ENCODE peak calls at places on chromosomes 5 and 9, in nine cellular contexts. One of them, this sample, is unnamed.

GRCh38 chr5:92850886-92851285 is 730.1 kb downstream of the NR2F1-AS1 start:
- DNase-seq in gastrocnemius medialis: no peak
- DNase-seq in fibroblast of lung: no peak
- DNase-seq in thoracic aorta: no peak
- DNase-seq in Caco-2: no peak
- DNase-seq in heart right ventricle: no peak
- DNase-seq in Peyer's patch: no peak
- DNase-seq in foreskin fibroblast: peak
- DNase-seq in IMR-90: peak
- DNase-seq in this sample: no peak

GRCh38 chr9:6920040-6920439 is 162.3 kb downstream of the KDM4C start:
- DNase-seq in heart right ventricle: no peak
- DNase-seq in fibroblast of lung: peak
- DNase-seq in Caco-2: no peak
- DNase-seq in thoracic aorta: no peak
- DNase-seq in Peyer's patch: no peak
- DNase-seq in foreskin fibroblast: peak
- DNase-seq in IMR-90: peak
- DNase-seq in gastrocnemius medialis: no peak
- DNase-seq in this sample: no peak

GRCh38 chr9:90915693-90916092 is 114.1 kb downstream of the SYK start:
- DNase-seq in gastrocnemius medialis: no peak
- DNase-seq in Peyer's patch: no peak
- DNase-seq in Caco-2: no peak
- DNase-seq in IMR-90: peak
- DNase-seq in heart right ventricle: no peak
- DNase-seq in foreskin fibroblast: peak
- DNase-seq in fibroblast of lung: no peak
- DNase-seq in thoracic aorta: no peak
- DNase-seq in this sample: no peak

GRCh38 chr9:35907732-35908483 is 1.4 kb upstream of the SPAAR start:
- DNase-seq in heart right ventricle: peak
- DNase-seq in IMR-90: peak
- DNase-seq in fibroblast of lung: peak
- DNase-seq in Caco-2: no peak
- DNase-seq in foreskin fibroblast: peak
- DNase-seq in thoracic aorta: no peak
- DNase-seq in gastrocnemius medialis: peak
- DNase-seq in Peyer's patch: no peak
- DNase-seq in this sample: peak

GRCh38 chr9:92947268-92948031 is at the start of gene FGD3:
- DNase-seq in heart right ventricle: peak
- DNase-seq in gastrocnemius medialis: no peak
- DNase-seq in foreskin fibroblast: peak
- DNase-seq in IMR-90: no peak
- DNase-seq in thoracic aorta: no peak
- DNase-seq in Caco-2: peak
- DNase-seq in Peyer's patch: no peak
- DNase-seq in fibroblast of lung: peak
- DNase-seq in this sample: no peak

GRCh38 chr5:57772512-57772911 is 289.9 kb upstream of the ACTBL2 start:
- DNase-seq in foreskin fibroblast: no peak
- DNase-seq in Peyer's patch: no peak
- DNase-seq in heart right ventricle: no peak
- DNase-seq in thoracic aorta: no peak
- DNase-seq in fibroblast of lung: peak
- DNase-seq in Caco-2: no peak
- DNase-seq in IMR-90: no peak
- DNase-seq in gastrocnemius medialis: no peak
- DNase-seq in this sample: no peak

GRCh38 chr5:67215592-67216471 is 19.2 kb upstream of the CD180 start:
- DNase-seq in Caco-2: no peak
- DNase-seq in gastrocnemius medialis: peak
- DNase-seq in Peyer's patch: peak
- DNase-seq in IMR-90: peak
- DNase-seq in fibroblast of lung: peak
- DNase-seq in thoracic aorta: peak
- DNase-seq in foreskin fibroblast: peak
- DNase-seq in heart right ventricle: peak
- DNase-seq in this sample: no peak

GRCh38 chr9:22136446-22137140 is 127.5 kb upstream of the CDKN2B start:
- DNase-seq in gastrocnemius medialis: no peak
- DNase-seq in Peyer's patch: no peak
- DNase-seq in heart right ventricle: no peak
- DNase-seq in Caco-2: no peak
- DNase-seq in IMR-90: peak
- DNase-seq in fibroblast of lung: peak
- DNase-seq in foreskin fibroblast: peak
- DNase-seq in thoracic aorta: no peak
- DNase-seq in this sample: no peak

GRCh38 chr5:118447350-118447749 is 541.0 kb downstream of the DTWD2 start:
- DNase-seq in fibroblast of lung: no peak
- DNase-seq in foreskin fibroblast: no peak
- DNase-seq in heart right ventricle: no peak
- DNase-seq in IMR-90: no peak
- DNase-seq in Caco-2: no peak
- DNase-seq in gastrocnemius medialis: no peak
- DNase-seq in Peyer's patch: no peak
- DNase-seq in thoracic aorta: no peak
- DNase-seq in this sample: no peak

GRCh38 chr9:101264727-101265126 is 120.1 kb downstream of the BAAT start:
- DNase-seq in Caco-2: no peak
- DNase-seq in fibroblast of lung: no peak
- DNase-seq in IMR-90: no peak
- DNase-seq in foreskin fibroblast: no peak
- DNase-seq in thoracic aorta: no peak
- DNase-seq in gastrocnemius medialis: no peak
- DNase-seq in heart right ventricle: no peak
- DNase-seq in Peyer's patch: no peak
- DNase-seq in this sample: no peak

GRCh38 chr9:75893096-75893495 is 2.6 kb downstream of the PCSK5 start:
- DNase-seq in Peyer's patch: no peak
- DNase-seq in fibroblast of lung: no peak
- DNase-seq in thoracic aorta: no peak
- DNase-seq in heart right ventricle: no peak
- DNase-seq in foreskin fibroblast: peak
- DNase-seq in Caco-2: no peak
- DNase-seq in gastrocnemius medialis: no peak
- DNase-seq in IMR-90: no peak
- DNase-seq in this sample: no peak

GRCh38 chr5:92922231-92922967 is 658.6 kb downstream of the NR2F1-AS1 start:
- DNase-seq in foreskin fibroblast: no peak
- DNase-seq in Peyer's patch: no peak
- DNase-seq in IMR-90: no peak
- DNase-seq in Caco-2: no peak
- DNase-seq in thoracic aorta: no peak
- DNase-seq in fibroblast of lung: no peak
- DNase-seq in gastrocnemius medialis: no peak
- DNase-seq in heart right ventricle: no peak
- DNase-seq in this sample: no peak

DNA sequence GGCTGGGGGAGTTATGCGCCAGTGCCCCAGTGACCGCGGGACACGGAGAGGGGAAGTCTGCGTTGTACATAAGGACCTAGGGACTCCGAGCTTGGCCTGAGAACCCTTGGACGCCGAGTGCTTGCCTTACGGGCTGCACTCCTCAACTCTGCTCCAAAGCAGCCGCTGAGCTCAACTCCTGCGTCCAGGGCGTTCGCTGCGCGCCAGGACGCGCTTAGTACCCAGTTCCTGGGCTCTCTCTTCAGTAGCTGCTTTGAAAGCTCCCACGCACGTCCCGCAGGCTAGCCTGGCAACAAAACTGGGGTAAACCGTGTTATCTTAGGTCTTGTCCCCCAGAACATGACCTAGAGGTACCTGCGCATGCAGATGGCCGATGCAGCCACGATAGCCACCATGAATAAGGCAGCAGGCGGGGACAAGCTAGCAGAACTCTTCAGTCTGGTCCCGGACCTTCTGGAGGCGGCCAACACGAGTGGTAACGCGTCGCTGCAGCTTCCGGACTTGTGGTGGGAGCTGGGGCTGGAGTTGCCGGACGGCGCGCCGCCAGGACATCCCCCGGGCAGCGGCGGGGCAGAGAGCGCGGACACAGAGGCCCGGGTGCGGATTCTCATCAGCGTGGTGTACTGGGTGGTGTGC is at the start of gene RXFP3:
- DNase-seq in thoracic aorta: no peak
- DNase-seq in Peyer's patch: no peak
- DNase-seq in foreskin fibroblast: peak
- DNase-seq in fibroblast of lung: peak
- DNase-seq in IMR-90: peak
- DNase-seq in Caco-2: no peak
- DNase-seq in gastrocnemius medialis: no peak
- DNase-seq in heart right ventricle: peak
- DNase-seq in this sample: no peak
- H3K4me3 ChIP-seq in thoracic aorta: peak
- H3K4me3 ChIP-seq in Peyer's patch: peak
- H3K4me3 ChIP-seq in foreskin fibroblast: peak
- H3K4me3 ChIP-seq in fibroblast of lung: peak
- H3K4me3 ChIP-seq in IMR-90: peak
- H3K4me3 ChIP-seq in Caco-2: no peak
- H3K4me3 ChIP-seq in gastrocnemius medialis: peak
- H3K4me3 ChIP-seq in heart right ventricle: peak
- H3K4me3 ChIP-seq in this sample: peak

DNA sequence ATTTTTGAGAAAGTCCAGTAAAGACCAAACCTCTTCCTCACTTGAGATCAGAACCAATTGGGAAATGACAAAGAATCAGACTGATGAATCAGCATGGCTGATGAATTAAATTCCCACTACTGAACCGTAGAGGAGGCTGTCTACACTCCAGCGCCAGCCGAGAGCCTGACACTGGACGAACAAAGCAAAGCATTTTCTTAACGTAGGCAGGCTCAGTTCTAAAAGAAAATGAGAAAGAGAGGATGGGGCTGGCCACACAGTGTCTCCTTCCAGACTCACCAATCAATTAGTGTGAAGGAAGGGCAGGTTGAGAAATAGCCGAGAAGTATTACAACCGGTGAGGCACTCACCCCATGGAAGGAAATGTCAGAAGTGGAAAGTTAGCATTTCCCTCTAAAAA is 49.4 kb downstream of the ITGA1 start:
- DNase-seq in Caco-2: no peak
- DNase-seq in heart right ventricle: no peak
- DNase-seq in foreskin fibroblast: no peak
- DNase-seq in IMR-90: peak
- DNase-seq in Peyer's patch: no peak
- DNase-seq in fibroblast of lung: peak
- DNase-seq in gastrocnemius medialis: no peak
- DNase-seq in thoracic aorta: no peak
- DNase-seq in this sample: no peak
- TF ChIP-seq CTCF in Caco-2: no peak
- TF ChIP-seq CTCF in heart right ventricle: peak
- TF ChIP-seq CTCF in foreskin fibroblast: no peak
- TF ChIP-seq CTCF in IMR-90: peak
- TF ChIP-seq CTCF in Peyer's patch: no peak
- TF ChIP-seq CTCF in fibroblast of lung: peak
- TF ChIP-seq CTCF in gastrocnemius medialis: no peak
- TF ChIP-seq CTCF in thoracic aorta: peak
- TF ChIP-seq CTCF in this sample: no peak

DNA sequence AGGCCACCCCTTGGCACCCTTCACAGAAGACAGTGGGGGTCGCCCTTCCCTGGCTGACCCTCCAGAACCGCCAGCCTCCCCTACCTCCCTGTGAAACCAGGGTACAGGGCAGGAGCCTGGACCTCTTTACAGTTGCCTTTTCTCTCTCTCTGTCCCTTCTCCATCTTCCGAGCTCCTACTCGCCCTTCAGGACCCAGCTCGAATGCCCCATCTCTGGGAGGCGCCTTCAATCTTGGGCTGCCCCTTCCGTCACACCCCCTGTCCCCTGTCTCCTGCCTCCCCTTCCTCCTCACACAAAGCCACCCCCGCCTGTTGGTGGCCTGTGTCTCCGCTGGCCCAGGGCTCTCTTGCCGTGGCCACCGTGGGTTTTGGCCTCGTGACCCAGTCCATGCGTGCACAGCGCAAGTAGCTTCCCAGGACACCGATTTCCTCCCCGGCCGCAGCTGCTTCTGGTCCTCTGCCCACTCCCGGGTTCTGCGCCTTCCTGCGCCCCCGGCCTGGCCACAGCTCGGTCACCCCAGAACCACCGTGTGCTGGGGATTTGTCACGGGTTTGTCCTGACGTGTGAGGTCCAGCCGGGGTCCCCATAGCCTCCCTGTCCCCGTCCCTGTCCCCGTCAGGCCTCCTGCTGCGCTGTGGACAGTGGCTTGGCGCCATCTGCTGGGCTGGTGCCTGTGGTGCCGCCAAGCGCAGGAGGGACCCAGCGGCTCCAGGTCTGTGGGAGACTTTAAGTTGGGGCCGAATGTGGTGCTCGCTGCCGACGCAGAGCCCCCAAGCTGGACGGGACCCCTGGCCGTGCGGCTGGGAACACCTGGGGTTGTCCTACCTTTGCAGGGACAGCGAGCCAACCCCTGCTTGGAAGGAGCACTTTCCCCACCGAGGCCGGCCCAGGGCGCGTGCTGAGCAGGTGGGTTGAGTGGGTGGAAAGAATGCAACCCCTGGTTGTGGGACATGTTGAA is 4.0 kb upstream of the TMEM250 start:
- DNase-seq in Peyer's patch: peak
- DNase-seq in fibroblast of lung: peak
- DNase-seq in foreskin fibroblast: peak
- DNase-seq in gastrocnemius medialis: peak
- DNase-seq in heart right ventricle: peak
- DNase-seq in IMR-90: peak
- DNase-seq in Caco-2: peak
- DNase-seq in thoracic aorta: peak
- DNase-seq in this sample: no peak
- H3K4me3 ChIP-seq in Peyer's patch: no peak
- H3K4me3 ChIP-seq in fibroblast of lung: no peak
- H3K4me3 ChIP-seq in foreskin fibroblast: no peak
- H3K4me3 ChIP-seq in gastrocnemius medialis: peak
- H3K4me3 ChIP-seq in heart right ventricle: peak
- H3K4me3 ChIP-seq in IMR-90: no peak
- H3K4me3 ChIP-seq in Caco-2: peak
- H3K4me3 ChIP-seq in thoracic aorta: peak
- H3K4me3 ChIP-seq in this sample: no peak

DNA sequence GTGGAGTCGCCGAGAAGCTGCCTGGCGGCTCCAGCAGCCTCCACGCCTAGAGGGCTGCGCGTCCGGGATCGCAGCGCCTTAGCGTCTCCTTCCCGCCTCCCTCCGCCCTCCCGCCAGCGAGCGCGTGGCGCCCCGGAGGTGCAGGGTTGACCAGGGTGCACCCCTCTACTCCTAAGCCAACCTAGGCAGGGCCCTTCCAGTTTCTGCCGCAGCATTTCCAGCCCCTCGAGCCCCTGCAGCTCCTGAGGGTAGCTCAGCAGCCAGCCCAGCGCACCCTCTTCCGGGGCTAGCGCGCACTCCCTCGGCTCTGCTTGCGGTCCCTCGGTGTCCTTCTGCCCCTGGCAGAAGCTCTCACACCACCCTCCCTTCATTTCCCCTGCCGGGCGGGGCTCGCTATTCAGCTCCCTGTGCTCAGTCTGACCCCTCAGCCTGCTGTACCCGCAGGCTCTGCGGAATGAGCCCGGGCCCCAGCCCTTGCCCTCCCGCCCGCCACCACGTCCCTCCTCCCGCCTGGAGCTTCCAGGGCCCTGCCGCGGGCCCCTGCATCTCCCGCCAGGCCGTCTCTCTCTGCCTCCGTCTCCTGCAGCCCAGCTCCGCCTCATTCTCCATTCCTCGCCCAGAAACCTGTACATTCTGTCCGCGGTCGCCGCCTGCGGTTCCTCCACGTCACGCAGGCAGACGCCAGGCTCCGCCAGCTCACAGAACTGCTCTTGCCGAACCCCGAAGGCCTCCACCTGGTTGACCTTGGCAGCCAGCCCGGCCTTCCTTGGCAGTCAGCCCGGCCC is 61.8 kb downstream of the SPATA31C2 start:
- DNase-seq in Caco-2: peak
- DNase-seq in heart right ventricle: peak
- DNase-seq in thoracic aorta: peak
- DNase-seq in fibroblast of lung: peak
- DNase-seq in Peyer's patch: peak
- DNase-seq in foreskin fibroblast: peak
- DNase-seq in IMR-90: peak
- DNase-seq in gastrocnemius medialis: peak
- DNase-seq in this sample: no peak
- TF ChIP-seq CTCF in Caco-2: no peak
- TF ChIP-seq CTCF in heart right ventricle: peak
- TF ChIP-seq CTCF in thoracic aorta: peak
- TF ChIP-seq CTCF in fibroblast of lung: no peak
- TF ChIP-seq CTCF in Peyer's patch: no peak
- TF ChIP-seq CTCF in foreskin fibroblast: no peak
- TF ChIP-seq CTCF in IMR-90: no peak
- TF ChIP-seq CTCF in gastrocnemius medialis: no peak
- TF ChIP-seq CTCF in this sample: no peak